ENCODE peak calls at places on chromosome 4, in four cellular contexts. C, U, I and D are unnamed samples.

GRCh38 chr4:24287096-24287495 is 297.3 kb downstream of the DHX15 start:
- DNase-seq in I (no peak), C (no peak), U (no peak), D (no peak)

GRCh38 chr4:155179216-155179615 is 29.2 kb upstream of the NPY2R start:
- DNase-seq in U (no peak), I (no peak), C (no peak), D (no peak)

GRCh38 chr4:32022071-32022470 is 1301.9 kb downstream of the PCDH7 start:
- DNase-seq in U (no peak), C (no peak), I (no peak), D (no peak)

GRCh38 chr4:1502976-1503375 is 96.7 kb upstream of the NKX1-1 start:
- DNase-seq in C (no peak), I (no peak), U (peak; percentile 29), D (no peak)

GRCh38 chr4:150242820-150243458 is 164.7 kb downstream of the DCLK2 start:
- DNase-seq in C (peak; percentile 3), U (peak; percentile 84), I (peak; percentile 46), D (no peak)

GRCh38 chr4:6840062-6840976 is 57.8 kb downstream of the KIAA0232 start:
- DNase-seq in C (no peak), U (no peak), I (no peak), D (no peak)

GRCh38 chr4:66539745-66540144 is 869.5 kb upstream of the EPHA5 start:
- DNase-seq in U (no peak), C (no peak), I (no peak), D (no peak)

GRCh38 chr4:79334783-79335182 is 8.9 kb upstream of the NAA11 start:
- DNase-seq in I (no peak), U (no peak), C (no peak), D (no peak)

GRCh38 chr4:168923526-168924194 is 86.4 kb downstream of the CBR4 start:
- DNase-seq in I (peak; percentile 69), C (peak; percentile 3), U (peak; percentile 85), D (peak; percentile 21)

GRCh38 chr4:1242506-1243450 is 6.2 kb downstream of the CTBP1 start:
- DNase-seq in U (peak; percentile 38), C (no peak), I (no peak), D (no peak)

GRCh38 chr4:165462009-165462408 is 83.2 kb downstream of the CPE start:
- DNase-seq in U (no peak), C (no peak), I (no peak), D (no peak)

GRCh38 chr4:165158762-165159161 is 46.1 kb upstream of the TMEM192 start:
- DNase-seq in U (no peak), C (no peak), I (no peak), D (no peak)

GRCh38 chr4:154658680-154659402 is 46.4 kb upstream of the FGG start:
- DNase-seq in U (no peak), C (no peak), I (no peak), D (no peak)

GRCh38 chr4:123444298-123444731 is 47.7 kb downstream of the SPRY1 start:
- DNase-seq in U (peak; percentile 84), C (peak; percentile 20), I (peak; percentile 63), D (no peak)

GRCh38 chr4:153027879-153028278 is 91.8 kb downstream of the FHDC1 start:
- DNase-seq in I (no peak), U (no peak), C (no peak), D (no peak)

GRCh38 chr4:79034544-79034943 is 95.3 kb upstream of the PAQR3 start:
- DNase-seq in U (no peak), C (no peak), I (no peak), D (no peak)

GRCh38 chr4:159069922-159070321 is 33.0 kb upstream of the RAPGEF2 start:
- DNase-seq in C (no peak), I (no peak), U (no peak), D (no peak)

GRCh38 chr4:13535708-13536361 is 8.5 kb downstream of the NKX3-2 start:
- DNase-seq in I (no peak), U (peak; percentile 77), C (no peak), D (no peak)

GRCh38 chr4:145876531-145877180 is 62.0 kb downstream of the ZNF827 start:
- DNase-seq in U (no peak), I (no peak), C (no peak), D (no peak)